ENCODE peak calls at places on chromosomes 16 and 17, in four cellular contexts. H, X, R and F are unnamed samples.

GRCh38 chr17:78823282-78824046 is 17.1 kb downstream of the USP36 start:
- DNase-seq in H (no peak), X (no peak), R (no peak), F (peak)

GRCh38 chr17:61364463-61364846 is 35.2 kb upstream of the TBX2 start:
- DNase-seq in X (no peak), R (no peak), H (no peak), F (no peak)

GRCh38 chr17:28317965-28318758 is 838 bp upstream of the TMEM97 start:
- DNase-seq in R (no peak), H (no peak), X (no peak), F (peak)

GRCh38 chr16:57297856-57298255 is 13.4 kb upstream of the PLLP start:
- DNase-seq in H (no peak), R (no peak), X (no peak), F (no peak)

GRCh38 chr17:31738067-31738466 is 121.0 kb downstream of the COPRS start:
- DNase-seq in R (no peak), X (no peak), H (no peak), F (no peak)

GRCh38 chr16:23679274-23679985 is 741 bp downstream of the PLK1 start:
- DNase-seq in R (peak), X (no peak), H (peak), F (peak)

GRCh38 chr17:78356163-78356713 is 3.6 kb downstream of the SOCS3 start:
- DNase-seq in H (peak), X (no peak), R (peak), F (peak)

GRCh38 chr17:7216242-7217112 is 3.2 kb downstream of the DLG4 start:
- DNase-seq in R (no peak), H (no peak), X (no peak), F (no peak)

GRCh38 chr17:14474591-14474990 is 173.7 kb downstream of the HS3ST3B1 start:
- DNase-seq in X (no peak), R (no peak), H (no peak), F (no peak)

GRCh38 chr17:12088035-12088434 is 67.4 kb downstream of the MAP2K4 start:
- DNase-seq in R (no peak), H (no peak), X (no peak), F (no peak)

GRCh38 chr17:28760987-28761562 is 17.3 kb downstream of the TRAF4 start:
- DNase-seq in X (peak), H (peak), R (peak), F (peak)

GRCh38 chr16:66127459-66128362 is 238.8 kb upstream of the CDH5 start:
- DNase-seq in H (no peak), R (no peak), X (peak), F (no peak)

GRCh38 chr16:47636501-47637090 is 175.5 kb downstream of the PHKB start:
- DNase-seq in X (no peak), R (no peak), H (no peak), F (no peak)

GRCh38 chr17:55487727-55488436 is 23.4 kb downstream of the SMIM36 start:
- DNase-seq in R (peak), H (peak), X (no peak), F (peak)

GRCh38 chr16:30660424-30661251 is 2.4 kb downstream of the FBRS start:
- DNase-seq in X (no peak), R (peak), H (no peak), F (peak)

GRCh38 chr17:29722411-29723198 is 99.9 kb upstream of the CORO6 start:
- DNase-seq in X (peak), R (peak), H (peak), F (peak)

GRCh38 chr16:66706506-66706880 is 9.9 kb upstream of the CMTM4 start:
- DNase-seq in H (no peak), X (no peak), R (peak), F (no peak)

GRCh38 chr17:6938637-6939036 is 57.2 kb upstream of the ALOX12 start:
- DNase-seq in R (no peak), H (no peak), X (no peak), F (no peak)

GRCh38 chr17:76909971-76910760 is 42.0 kb downstream of the MGAT5B start:
- DNase-seq in X (peak), R (peak), H (peak), F (peak)

GRCh38 chr17:12140685-12141084 is 120.0 kb downstream of the MAP2K4 start:
- DNase-seq in R (no peak), X (no peak), H (no peak), F (no peak)

GRCh38 chr17:77461277-77462057 is 320.7 kb downstream of the SEC14L1 start:
- DNase-seq in H (no peak), R (no peak), X (no peak), F (no peak)

GRCh38 chr17:7045492-7046126 is 1.7 kb upstream of the SLC16A11 start:
- DNase-seq in X (no peak), R (peak), H (peak), F (peak)

GRCh38 chr16:73315645-73316044 is 267.7 kb upstream of the ZFHX3 start:
- DNase-seq in X (no peak), R (no peak), H (no peak), F (no peak)

GRCh38 chr16:72715267-72715666 is 332.7 kb downstream of the ZFHX3 start:
- DNase-seq in X (no peak), R (peak), H (peak), F (no peak)

GRCh38 chr17:55089955-55090573 is 121.5 kb downstream of the STXBP4 start:
- DNase-seq in R (peak), X (no peak), H (peak), F (peak)

GRCh38 chr16:86120201-86120981 is 221.4 kb downstream of the IRF8 start:
- DNase-seq in X (no peak), R (no peak), H (no peak), F (no peak)

GRCh38 chr16:86126891-86127290 is 227.9 kb downstream of the IRF8 start:
- DNase-seq in X (no peak), R (no peak), H (no peak), F (no peak)

GRCh38 chr16:86120982-86121242 is 221.9 kb downstream of the IRF8 start:
- DNase-seq in H (no peak), R (no peak), X (no peak), F (no peak)

GRCh38 chr16:86121611-86122010 is 222.6 kb downstream of the IRF8 start:
- DNase-seq in R (no peak), X (no peak), H (no peak), F (no peak)

GRCh38 chr16:86122681-86123342 is 223.8 kb downstream of the IRF8 start:
- DNase-seq in X (no peak), R (no peak), H (no peak), F (no peak)
- TF ChIP-seq CTCF in X (no peak), R (no peak), H (no peak), F (no peak)

GRCh38 chr16:55283776-55284717 is 40.0 kb upstream of the IRX6 start:
- DNase-seq in X (no peak), R (no peak), H (no peak), F (no peak)
- H3K4me3 ChIP-seq in X (no peak), R (no peak), H (no peak), F (no peak)

GRCh38 chr17:75485688-75486087 is 29.3 kb downstream of the TMEM94 start:
- DNase-seq in R (no peak), H (no peak), X (no peak), F (no peak)
- TF ChIP-seq CTCF in R (no peak), H (no peak), X (no peak), F (no peak)

GRCh38 chr17:3385869-3386816 is at the start of gene OR3A2:
- DNase-seq in X (no peak), H (no peak), R (no peak), F (peak)
- H3K4me3 ChIP-seq in X (no peak), H (no peak), R (no peak), F (no peak)

DNA sequence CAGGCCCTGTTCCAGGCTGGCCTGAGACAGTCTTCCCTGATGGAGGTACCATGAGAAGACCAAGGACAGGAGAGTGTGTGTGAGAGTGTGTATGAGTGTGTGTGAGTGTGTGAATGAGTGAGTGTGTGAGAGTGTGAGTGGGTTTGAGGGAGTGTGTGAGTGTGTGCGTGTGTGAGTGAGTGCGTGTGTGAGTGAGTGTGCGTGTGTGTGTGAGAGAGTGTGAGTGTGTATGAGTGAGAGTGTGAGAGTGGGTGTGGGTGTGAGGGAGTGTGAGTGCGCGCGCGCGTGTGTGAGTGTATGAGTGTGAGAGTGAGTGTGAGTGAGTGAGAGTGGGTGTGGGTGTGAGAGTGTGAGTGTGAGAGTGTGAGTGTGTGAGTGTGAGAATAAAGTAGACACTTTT is 3.9 kb downstream of the SLC26A11 start:
- DNase-seq in H (no peak), R (no peak), X (no peak), F (no peak)
- TF ChIP-seq CTCF in H (no peak), R (no peak), X (no peak), F (no peak)

GRCh38 chr17:1229891-1230571 is 40.2 kb upstream of the BHLHA9 start:
- DNase-seq in H (no peak), R (no peak), X (no peak), F (no peak)
- H3K4me3 ChIP-seq in H (no peak), R (no peak), X (peak), F (no peak)

DNA sequence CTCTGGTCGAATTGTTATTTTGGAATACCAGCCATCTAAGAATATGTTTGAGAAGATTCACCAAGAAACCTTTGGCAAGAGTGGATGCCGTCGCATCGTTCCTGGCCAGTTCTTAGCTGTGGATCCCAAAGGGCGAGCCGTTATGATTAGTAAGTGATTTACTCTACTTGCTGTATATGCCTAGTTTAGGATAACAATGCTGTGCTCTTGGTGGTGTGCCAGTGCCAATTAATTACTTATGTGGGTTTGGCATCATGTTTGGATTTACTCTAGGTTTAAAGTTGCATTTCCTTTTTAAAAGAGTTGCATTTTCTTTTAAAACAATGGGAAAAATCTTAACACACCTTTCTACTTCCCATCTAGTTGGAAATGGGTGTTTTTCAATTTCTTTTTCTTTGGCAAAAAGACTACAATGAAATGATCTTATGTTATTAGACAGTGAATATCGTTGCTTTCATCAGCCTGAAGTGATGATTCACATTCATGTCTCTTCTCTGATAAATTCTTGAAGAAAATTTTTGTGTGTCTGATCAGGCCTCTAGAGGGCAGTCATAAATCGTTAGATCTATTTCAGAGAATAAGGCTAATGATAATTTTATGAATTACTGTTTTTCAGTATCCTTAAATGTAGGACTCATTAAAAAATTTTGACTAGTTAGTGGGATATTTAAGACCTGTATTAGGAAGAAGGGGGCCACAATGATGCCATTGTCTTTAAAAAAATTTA is 5.6 kb downstream of the SF3B3 start:
- DNase-seq in H (peak), R (peak), X (no peak), F (peak)
- TF ChIP-seq CTCF in H (peak), R (peak), X (peak), F (peak)

GRCh38 chr17:34254146-34254545 is 939 bp upstream of the CCL2 start:
- DNase-seq in H (peak), X (no peak), R (peak), F (peak)

GRCh38 chr17:34255841-34256240 is 756 bp downstream of the CCL2 start:
- DNase-seq in X (no peak), R (no peak), H (no peak), F (no peak)

GRCh38 chr17:34252890-34253525 is 2.1 kb upstream of the CCL2 start:
- DNase-seq in R (no peak), H (no peak), X (no peak), F (no peak)

GRCh38 chr17:34255381-34255732 is 272 bp downstream of the CCL2 start:
- DNase-seq in R (no peak), H (no peak), X (no peak), F (no peak)

DNA sequence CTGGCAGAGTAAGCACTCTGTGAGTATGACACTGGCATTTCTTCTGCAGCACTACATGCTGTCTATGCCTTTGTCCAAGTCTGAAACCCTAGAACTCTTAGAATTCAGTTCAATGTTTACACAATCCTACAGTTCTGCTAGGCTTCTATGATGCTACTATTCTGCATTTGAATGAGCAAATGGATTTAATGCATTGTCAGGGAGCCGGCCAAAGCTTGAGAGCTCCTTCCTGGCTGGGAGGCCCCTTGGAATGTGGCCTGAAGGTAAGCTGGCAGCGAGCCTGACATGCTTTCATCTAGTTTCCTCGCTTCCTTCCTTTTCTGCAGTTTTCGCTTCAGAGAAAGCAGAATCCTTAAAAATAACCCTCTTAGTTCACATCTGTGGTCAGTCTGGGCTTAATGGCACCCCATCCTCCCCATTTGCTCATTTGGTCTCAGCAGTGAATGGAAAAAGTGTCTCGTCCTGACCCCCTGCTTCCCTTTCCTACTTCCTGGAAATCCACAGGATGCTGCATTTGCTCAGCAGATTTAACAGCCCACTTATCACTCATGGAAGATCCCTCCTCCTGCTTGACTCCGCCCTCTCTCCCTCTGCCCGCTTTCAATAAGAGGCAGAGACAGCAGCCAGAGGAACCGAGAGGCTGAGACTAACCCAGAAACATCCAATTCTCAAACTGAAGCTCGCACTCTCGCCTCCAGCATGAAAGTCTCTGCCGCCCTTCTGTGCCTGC is at the start of gene CCL2:
- DNase-seq in X (peak), R (peak), H (peak), F (peak)
- H3K4me3 ChIP-seq in X (peak), R (peak), H (peak), F (peak)

GRCh38 chr17:38907930-38908675 is 17.3 kb upstream of the LASP1NB start:
- DNase-seq in H (no peak), X (no peak), R (no peak), F (no peak)
- TF ChIP-seq CTCF in H (no peak), X (no peak), R (no peak), F (no peak)

GRCh38 chr17:45408611-45409421 is 23.9 kb downstream of the ARHGAP27 start:
- DNase-seq in H (no peak), R (no peak), X (no peak), F (no peak)
- H3K4me3 ChIP-seq in H (no peak), R (no peak), X (peak), F (no peak)